ENCODE peak calls at places on chromosomes 5 and 9, in ten cellular contexts. One of them, this sample, is unnamed.
A peak's percentile ranks its signal among the peaks of the same experiment; 100 is the strongest.

GRCh38 chr5:141876628-141877477 is 1.4 kb downstream of the PCDH1 start:
- DNase-seq in CD4-positive, alpha-beta T cell: no peak
- DNase-seq in CD14-positive monocyte: no peak
- DNase-seq in tibial nerve: no peak
- DNase-seq in HCT116: no peak
- DNase-seq in activated CD8-positive, alpha-beta T cell treated with anti-CD3 and anti-CD28 coated beads for 36 hours: no peak
- DNase-seq in right atrium auricular region: no peak
- DNase-seq in fibroblast of mammary gland: no peak
- DNase-seq in nephron progenitor cell: peak; percentile 30
- DNase-seq in endothelial cell: no peak
- DNase-seq in this sample: no peak

GRCh38 chr5:72302171-72302570 is 17.9 kb downstream of the MRPS27 start:
- DNase-seq in endothelial cell: no peak
- DNase-seq in CD4-positive, alpha-beta T cell: no peak
- DNase-seq in fibroblast of mammary gland: no peak
- DNase-seq in nephron progenitor cell: no peak
- DNase-seq in CD14-positive monocyte: no peak
- DNase-seq in HCT116: no peak
- DNase-seq in tibial nerve: no peak
- DNase-seq in activated CD8-positive, alpha-beta T cell treated with anti-CD3 and anti-CD28 coated beads for 36 hours: no peak
- DNase-seq in right atrium auricular region: no peak
- DNase-seq in this sample: no peak

GRCh38 chr5:88021141-88021540 is 247.5 kb downstream of the TMEM161B start:
- DNase-seq in CD4-positive, alpha-beta T cell: no peak
- DNase-seq in CD14-positive monocyte: no peak
- DNase-seq in nephron progenitor cell: no peak
- DNase-seq in right atrium auricular region: no peak
- DNase-seq in HCT116: no peak
- DNase-seq in activated CD8-positive, alpha-beta T cell treated with anti-CD3 and anti-CD28 coated beads for 36 hours: no peak
- DNase-seq in fibroblast of mammary gland: no peak
- DNase-seq in endothelial cell: no peak
- DNase-seq in tibial nerve: no peak
- DNase-seq in this sample: no peak

GRCh38 chr9:133824802-133825186 is 86.6 kb upstream of the SARDH start:
- DNase-seq in tibial nerve: no peak
- DNase-seq in nephron progenitor cell: no peak
- DNase-seq in right atrium auricular region: no peak
- DNase-seq in fibroblast of mammary gland: no peak
- DNase-seq in CD4-positive, alpha-beta T cell: no peak
- DNase-seq in endothelial cell: no peak
- DNase-seq in HCT116: no peak
- DNase-seq in CD14-positive monocyte: no peak
- DNase-seq in activated CD8-positive, alpha-beta T cell treated with anti-CD3 and anti-CD28 coated beads for 36 hours: no peak
- DNase-seq in this sample: no peak

GRCh38 chr9:105415344-105415980 is 32.4 kb upstream of the FSD1L start:
- DNase-seq in fibroblast of mammary gland: peak; percentile 60
- DNase-seq in nephron progenitor cell: peak; percentile 76
- DNase-seq in tibial nerve: peak; percentile 77
- DNase-seq in CD14-positive monocyte: no peak
- DNase-seq in activated CD8-positive, alpha-beta T cell treated with anti-CD3 and anti-CD28 coated beads for 36 hours: peak; percentile 73
- DNase-seq in endothelial cell: peak; percentile 66
- DNase-seq in right atrium auricular region: no peak
- DNase-seq in HCT116: peak; percentile 50
- DNase-seq in CD4-positive, alpha-beta T cell: peak; percentile 44
- DNase-seq in this sample: no peak

GRCh38 chr9:127179633-127180401 is 57.4 kb upstream of the ANGPTL2 start:
- DNase-seq in fibroblast of mammary gland: no peak
- DNase-seq in tibial nerve: no peak
- DNase-seq in endothelial cell: no peak
- DNase-seq in right atrium auricular region: peak; percentile 50
- DNase-seq in HCT116: no peak
- DNase-seq in CD14-positive monocyte: peak; percentile 34
- DNase-seq in activated CD8-positive, alpha-beta T cell treated with anti-CD3 and anti-CD28 coated beads for 36 hours: no peak
- DNase-seq in CD4-positive, alpha-beta T cell: no peak
- DNase-seq in nephron progenitor cell: no peak
- DNase-seq in this sample: no peak

GRCh38 chr5:12659675-12660074 is 755.4 kb upstream of the CTNND2 start:
- DNase-seq in endothelial cell: no peak
- DNase-seq in CD14-positive monocyte: no peak
- DNase-seq in activated CD8-positive, alpha-beta T cell treated with anti-CD3 and anti-CD28 coated beads for 36 hours: no peak
- DNase-seq in HCT116: no peak
- DNase-seq in nephron progenitor cell: no peak
- DNase-seq in CD4-positive, alpha-beta T cell: no peak
- DNase-seq in fibroblast of mammary gland: no peak
- DNase-seq in tibial nerve: no peak
- DNase-seq in right atrium auricular region: no peak
- DNase-seq in this sample: no peak

GRCh38 chr9:96008502-96009222 is 133.2 kb downstream of the ERCC6L2 start:
- DNase-seq in fibroblast of mammary gland: peak; percentile 50
- DNase-seq in endothelial cell: no peak
- DNase-seq in right atrium auricular region: no peak
- DNase-seq in CD4-positive, alpha-beta T cell: no peak
- DNase-seq in nephron progenitor cell: no peak
- DNase-seq in HCT116: no peak
- DNase-seq in CD14-positive monocyte: no peak
- DNase-seq in activated CD8-positive, alpha-beta T cell treated with anti-CD3 and anti-CD28 coated beads for 36 hours: peak; percentile 35
- DNase-seq in tibial nerve: no peak
- DNase-seq in this sample: no peak

DNA sequence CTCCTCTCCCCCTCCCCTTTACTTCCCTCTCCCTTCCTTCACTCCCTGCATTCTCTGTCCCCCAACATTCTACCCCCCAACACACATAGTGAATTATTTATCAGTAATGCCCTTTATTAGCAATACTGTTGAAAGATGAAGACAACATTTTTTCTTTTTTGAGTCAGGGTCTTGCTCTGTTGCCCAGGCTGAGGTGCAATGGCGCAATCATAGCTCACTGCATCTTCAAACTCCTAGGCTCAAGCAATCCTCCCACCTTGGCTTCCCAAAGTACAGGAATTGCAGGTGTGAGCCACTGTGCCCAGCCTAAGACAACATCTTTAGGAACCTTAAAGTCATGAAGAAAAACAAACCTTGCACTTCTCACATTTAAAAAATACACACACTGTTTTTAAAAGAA is 130.6 kb downstream of the ZNF462 start:
- DNase-seq in CD14-positive monocyte: no peak
- DNase-seq in fibroblast of mammary gland: no peak
- DNase-seq in activated CD8-positive, alpha-beta T cell treated with anti-CD3 and anti-CD28 coated beads for 36 hours: no peak
- DNase-seq in HCT116: no peak
- DNase-seq in right atrium auricular region: no peak
- DNase-seq in endothelial cell: no peak
- DNase-seq in nephron progenitor cell: no peak
- DNase-seq in CD4-positive, alpha-beta T cell: no peak
- DNase-seq in tibial nerve: no peak
- DNase-seq in this sample: no peak
- TF ChIP-seq CTCF in CD14-positive monocyte: no peak
- TF ChIP-seq CTCF in fibroblast of mammary gland: no peak
- TF ChIP-seq CTCF in activated CD8-positive, alpha-beta T cell treated with anti-CD3 and anti-CD28 coated beads for 36 hours: no peak
- TF ChIP-seq CTCF in HCT116: no peak
- TF ChIP-seq CTCF in right atrium auricular region: no peak
- TF ChIP-seq CTCF in endothelial cell: no peak
- TF ChIP-seq CTCF in nephron progenitor cell: no peak
- TF ChIP-seq CTCF in CD4-positive, alpha-beta T cell: no peak
- TF ChIP-seq CTCF in tibial nerve: no peak
- TF ChIP-seq CTCF in this sample: no peak

GRCh38 chr5:136014049-136014516 is 14.7 kb upstream of the TGFBI start:
- DNase-seq in CD14-positive monocyte: no peak
- DNase-seq in nephron progenitor cell: no peak
- DNase-seq in activated CD8-positive, alpha-beta T cell treated with anti-CD3 and anti-CD28 coated beads for 36 hours: no peak
- DNase-seq in fibroblast of mammary gland: peak; percentile 88
- DNase-seq in CD4-positive, alpha-beta T cell: no peak
- DNase-seq in right atrium auricular region: no peak
- DNase-seq in endothelial cell: no peak
- DNase-seq in HCT116: no peak
- DNase-seq in tibial nerve: no peak
- DNase-seq in this sample: peak; percentile 40
- TF ChIP-seq CTCF in CD14-positive monocyte: no peak
- TF ChIP-seq CTCF in nephron progenitor cell: no peak
- TF ChIP-seq CTCF in activated CD8-positive, alpha-beta T cell treated with anti-CD3 and anti-CD28 coated beads for 36 hours: no peak
- TF ChIP-seq CTCF in fibroblast of mammary gland: no peak
- TF ChIP-seq CTCF in CD4-positive, alpha-beta T cell: no peak
- TF ChIP-seq CTCF in right atrium auricular region: no peak
- TF ChIP-seq CTCF in endothelial cell: no peak
- TF ChIP-seq CTCF in HCT116: no peak
- TF ChIP-seq CTCF in tibial nerve: no peak
- TF ChIP-seq CTCF in this sample: no peak

GRCh38 chr5:138752341-138752950 is 779 bp upstream of the CTNNA1 start:
- DNase-seq in activated CD8-positive, alpha-beta T cell treated with anti-CD3 and anti-CD28 coated beads for 36 hours: no peak
- DNase-seq in tibial nerve: no peak
- DNase-seq in nephron progenitor cell: peak; percentile 20
- DNase-seq in fibroblast of mammary gland: no peak
- DNase-seq in CD4-positive, alpha-beta T cell: no peak
- DNase-seq in endothelial cell: peak; percentile 19
- DNase-seq in HCT116: peak; percentile 34
- DNase-seq in right atrium auricular region: no peak
- DNase-seq in CD14-positive monocyte: no peak
- DNase-seq in this sample: peak; percentile 33

GRCh38 chr5:138755084-138755748 is 2.0 kb downstream of the CTNNA1 start:
- DNase-seq in CD4-positive, alpha-beta T cell: no peak
- DNase-seq in tibial nerve: no peak
- DNase-seq in activated CD8-positive, alpha-beta T cell treated with anti-CD3 and anti-CD28 coated beads for 36 hours: no peak
- DNase-seq in right atrium auricular region: no peak
- DNase-seq in fibroblast of mammary gland: no peak
- DNase-seq in nephron progenitor cell: no peak
- DNase-seq in endothelial cell: no peak
- DNase-seq in HCT116: no peak
- DNase-seq in CD14-positive monocyte: no peak
- DNase-seq in this sample: no peak

GRCh38 chr5:138753794-138754698 is 821 bp downstream of the CTNNA1 start:
- DNase-seq in right atrium auricular region: peak; percentile 97
- DNase-seq in endothelial cell: peak; percentile 72
- DNase-seq in activated CD8-positive, alpha-beta T cell treated with anti-CD3 and anti-CD28 coated beads for 36 hours: peak; percentile 85
- DNase-seq in CD4-positive, alpha-beta T cell: peak; percentile 7
- DNase-seq in CD14-positive monocyte: peak; percentile 74
- DNase-seq in tibial nerve: peak; percentile 94
- DNase-seq in fibroblast of mammary gland: peak; percentile 86
- DNase-seq in HCT116: peak; percentile 80
- DNase-seq in nephron progenitor cell: peak; percentile 65
- DNase-seq in this sample: peak; percentile 84

GRCh38 chr5:138754699-138755057 is 1.5 kb downstream of the CTNNA1 start:
- DNase-seq in tibial nerve: no peak
- DNase-seq in fibroblast of mammary gland: no peak
- DNase-seq in HCT116: peak; percentile 39
- DNase-seq in nephron progenitor cell: no peak
- DNase-seq in endothelial cell: no peak
- DNase-seq in activated CD8-positive, alpha-beta T cell treated with anti-CD3 and anti-CD28 coated beads for 36 hours: no peak
- DNase-seq in CD4-positive, alpha-beta T cell: no peak
- DNase-seq in right atrium auricular region: no peak
- DNase-seq in CD14-positive monocyte: no peak
- DNase-seq in this sample: no peak

DNA sequence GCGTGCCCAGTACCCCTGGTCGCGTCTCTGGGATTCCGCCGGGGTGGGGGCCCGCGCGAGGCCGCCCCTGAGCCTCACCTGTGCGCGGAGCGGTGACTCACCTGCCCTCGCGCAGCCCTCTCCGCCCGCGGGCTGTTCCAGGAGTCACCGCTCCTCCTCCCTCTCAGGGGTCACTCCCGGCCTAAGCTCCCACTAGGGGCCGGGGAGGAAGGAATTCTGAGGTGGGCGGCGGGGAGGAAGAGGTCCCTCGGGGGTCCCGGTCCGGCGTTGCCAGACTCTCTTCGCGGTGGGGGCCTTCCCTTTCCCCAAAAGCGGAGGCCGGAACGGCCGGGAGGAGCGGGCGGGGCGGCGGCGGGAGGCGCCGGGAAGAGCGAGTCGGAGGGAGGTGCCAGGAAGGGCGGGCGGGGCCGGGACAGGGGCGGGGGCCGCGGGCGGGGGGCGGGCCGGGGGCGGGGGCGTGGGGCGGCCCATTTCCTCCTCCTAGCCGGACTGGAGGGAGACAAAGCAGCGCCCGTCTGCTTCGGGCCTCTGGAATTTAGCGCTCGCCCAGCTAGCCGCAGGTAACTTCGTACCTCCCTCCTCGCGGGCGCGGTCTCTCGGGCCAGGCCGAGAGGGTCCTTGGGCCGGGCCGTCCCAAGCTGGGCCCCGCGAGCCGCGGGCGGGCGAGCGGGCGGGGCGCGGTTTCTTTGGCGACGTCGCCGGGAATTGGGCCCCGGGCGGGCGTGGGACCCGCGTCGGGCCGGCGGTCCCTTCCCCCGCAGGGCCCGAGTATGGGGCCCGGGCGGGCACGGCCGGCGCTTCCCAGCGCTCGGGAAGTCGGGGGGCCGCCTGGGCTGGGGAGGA is at the start of gene CTNNA1:
- DNase-seq in activated CD8-positive, alpha-beta T cell treated with anti-CD3 and anti-CD28 coated beads for 36 hours: peak; percentile 49
- DNase-seq in nephron progenitor cell: peak; percentile 84
- DNase-seq in right atrium auricular region: peak; percentile 74
- DNase-seq in HCT116: peak; percentile 71
- DNase-seq in fibroblast of mammary gland: peak; percentile 50
- DNase-seq in endothelial cell: peak; percentile 78
- DNase-seq in tibial nerve: peak; percentile 57
- DNase-seq in CD4-positive, alpha-beta T cell: peak; percentile 11
- DNase-seq in CD14-positive monocyte: peak; percentile 48
- DNase-seq in this sample: peak; percentile 28
- TF ChIP-seq CTCF in activated CD8-positive, alpha-beta T cell treated with anti-CD3 and anti-CD28 coated beads for 36 hours: no peak
- TF ChIP-seq CTCF in nephron progenitor cell: no peak
- TF ChIP-seq CTCF in right atrium auricular region: no peak
- TF ChIP-seq CTCF in HCT116: no peak
- TF ChIP-seq CTCF in fibroblast of mammary gland: no peak
- TF ChIP-seq CTCF in endothelial cell: no peak
- TF ChIP-seq CTCF in tibial nerve: no peak
- TF ChIP-seq CTCF in CD4-positive, alpha-beta T cell: no peak
- TF ChIP-seq CTCF in CD14-positive monocyte: peak; percentile 2
- TF ChIP-seq CTCF in this sample: no peak

GRCh38 chr9:99237356-99237755 is 15.3 kb downstream of the SEC61B start:
- DNase-seq in HCT116: no peak
- DNase-seq in tibial nerve: no peak
- DNase-seq in CD14-positive monocyte: no peak
- DNase-seq in nephron progenitor cell: no peak
- DNase-seq in endothelial cell: no peak
- DNase-seq in activated CD8-positive, alpha-beta T cell treated with anti-CD3 and anti-CD28 coated beads for 36 hours: no peak
- DNase-seq in right atrium auricular region: no peak
- DNase-seq in CD4-positive, alpha-beta T cell: no peak
- DNase-seq in fibroblast of mammary gland: no peak
- DNase-seq in this sample: no peak

GRCh38 chr9:99238331-99238730 is 16.2 kb downstream of the SEC61B start:
- DNase-seq in tibial nerve: no peak
- DNase-seq in fibroblast of mammary gland: no peak
- DNase-seq in right atrium auricular region: no peak
- DNase-seq in HCT116: no peak
- DNase-seq in nephron progenitor cell: no peak
- DNase-seq in CD14-positive monocyte: no peak
- DNase-seq in CD4-positive, alpha-beta T cell: no peak
- DNase-seq in endothelial cell: no peak
- DNase-seq in activated CD8-positive, alpha-beta T cell treated with anti-CD3 and anti-CD28 coated beads for 36 hours: peak; percentile 15
- DNase-seq in this sample: no peak

GRCh38 chr9:99244300-99245260 is 22.5 kb downstream of the SEC61B start:
- DNase-seq in CD4-positive, alpha-beta T cell: no peak
- DNase-seq in activated CD8-positive, alpha-beta T cell treated with anti-CD3 and anti-CD28 coated beads for 36 hours: no peak
- DNase-seq in nephron progenitor cell: no peak
- DNase-seq in CD14-positive monocyte: no peak
- DNase-seq in HCT116: no peak
- DNase-seq in tibial nerve: no peak
- DNase-seq in endothelial cell: no peak
- DNase-seq in right atrium auricular region: no peak
- DNase-seq in fibroblast of mammary gland: no peak
- DNase-seq in this sample: no peak

GRCh38 chr9:99239341-99240055 is 17.4 kb downstream of the SEC61B start:
- DNase-seq in CD4-positive, alpha-beta T cell: no peak
- DNase-seq in tibial nerve: no peak
- DNase-seq in endothelial cell: no peak
- DNase-seq in fibroblast of mammary gland: peak; percentile 75
- DNase-seq in CD14-positive monocyte: no peak
- DNase-seq in right atrium auricular region: no peak
- DNase-seq in nephron progenitor cell: no peak
- DNase-seq in HCT116: no peak
- DNase-seq in activated CD8-positive, alpha-beta T cell treated with anti-CD3 and anti-CD28 coated beads for 36 hours: no peak
- DNase-seq in this sample: peak; percentile 43

GRCh38 chr9:99241106-99241505 is 19.0 kb downstream of the SEC61B start:
- DNase-seq in endothelial cell: no peak
- DNase-seq in CD4-positive, alpha-beta T cell: no peak
- DNase-seq in fibroblast of mammary gland: no peak
- DNase-seq in right atrium auricular region: no peak
- DNase-seq in tibial nerve: no peak
- DNase-seq in activated CD8-positive, alpha-beta T cell treated with anti-CD3 and anti-CD28 coated beads for 36 hours: no peak
- DNase-seq in HCT116: no peak
- DNase-seq in CD14-positive monocyte: no peak
- DNase-seq in nephron progenitor cell: no peak
- DNase-seq in this sample: no peak
- TF ChIP-seq CTCF in endothelial cell: no peak
- TF ChIP-seq CTCF in CD4-positive, alpha-beta T cell: no peak
- TF ChIP-seq CTCF in fibroblast of mammary gland: no peak
- TF ChIP-seq CTCF in right atrium auricular region: no peak
- TF ChIP-seq CTCF in tibial nerve: no peak
- TF ChIP-seq CTCF in activated CD8-positive, alpha-beta T cell treated with anti-CD3 and anti-CD28 coated beads for 36 hours: no peak
- TF ChIP-seq CTCF in HCT116: no peak
- TF ChIP-seq CTCF in CD14-positive monocyte: no peak
- TF ChIP-seq CTCF in nephron progenitor cell: no peak
- TF ChIP-seq CTCF in this sample: peak; percentile 23

This sample was measured in HFFc6.